ENCODE peak calls at places on chromosomes 13 and 19, in four cellular contexts. S is K562, H is A549, I is HepG2. D is an unnamed sample.

GRCh38 chr19:47698631-47699359 is 14.4 kb upstream of the EHD2 start:
- DNase-seq in I (no peak), S (no peak), H (no peak), D (no peak)

GRCh38 chr19:34120846-34121639 is 51.3 kb upstream of the LSM14A start:
- DNase-seq in I (peak; percentile 30), S (peak; percentile 52), H (peak; percentile 77), D (no peak)

GRCh38 chr13:81591528-81592220 is 1250.7 kb upstream of the SPRY2 start:
- DNase-seq in S (no peak), H (no peak), I (no peak), D (no peak)

GRCh38 chr13:24564881-24565280 is 52.3 kb upstream of the PARP4 start:
- DNase-seq in S (no peak), I (no peak), H (no peak), D (no peak)

GRCh38 chr19:45485301-45486077 is 11.4 kb downstream of the RTN2 start:
- DNase-seq in I (peak; percentile 93), H (peak; percentile 97), S (peak; percentile 86), D (peak; percentile 71)

GRCh38 chr13:35987572-35988513 is 143.3 kb downstream of the DCLK1 start:
- DNase-seq in S (no peak), H (no peak), I (no peak), D (no peak)

GRCh38 chr13:73261739-73262216 is 203.0 kb downstream of the KLF5 start:
- DNase-seq in H (no peak), S (no peak), I (no peak), D (no peak)

GRCh38 chr13:109945206-109945960 is 159.0 kb upstream of the IRS2 start:
- DNase-seq in I (no peak), H (peak; percentile 4), S (no peak), D (no peak)

GRCh38 chr19:30877591-30878230 is 471.5 kb downstream of the TSHZ3 start:
- DNase-seq in I (no peak), S (no peak), H (no peak), D (no peak)

GRCh38 chr13:86907116-86907515 is 764.1 kb upstream of the SLITRK5 start:
- DNase-seq in H (no peak), I (no peak), S (no peak), D (no peak)

GRCh38 chr19:6564393-6564792 is 26.6 kb downstream of the CD70 start:
- DNase-seq in H (peak; percentile 33), S (peak; percentile 77), I (peak; percentile 18), D (no peak)

GRCh38 chr19:40257096-40257517 is 28.0 kb downstream of the AKT2 start:
- DNase-seq in S (no peak), H (no peak), I (no peak), D (no peak)

GRCh38 chr13:50365683-50366391 is 350.6 kb downstream of the KCNRG start:
- DNase-seq in S (no peak), I (peak; percentile 61), H (peak; percentile 59), D (peak; percentile 67)

GRCh38 chr13:76637651-76638111 is 248.5 kb downstream of the KCTD12 start:
- DNase-seq in S (no peak), I (no peak), H (no peak), D (no peak)

GRCh38 chr13:26601669-26602068 is 44.2 kb downstream of the WASF3 start:
- DNase-seq in I (no peak), H (no peak), S (no peak), D (peak; percentile 15)

GRCh38 chr13:36814465-36814864 is 4.6 kb upstream of the RFXAP start:
- DNase-seq in I (no peak), H (no peak), S (no peak), D (no peak)

GRCh38 chr19:34962945-34963530 is 991 bp downstream of the ZNF792 start:
- DNase-seq in I (no peak), H (no peak), S (peak; percentile 39), D (no peak)

GRCh38 chr19:4970558-4971423 is 1.9 kb downstream of the KDM4B start:
- DNase-seq in H (no peak), I (peak; percentile 37), S (peak; percentile 56), D (no peak)

GRCh38 chr13:70098669-70099068 is 9.0 kb upstream of the ATXN8OS start:
- DNase-seq in H (no peak), S (no peak), I (no peak), D (no peak)

GRCh38 chr19:49988433-49988832 is 27.5 kb upstream of the SIGLEC11 start:
- DNase-seq in I (no peak), S (no peak), H (no peak), D (no peak)

GRCh38 chr19:46674416-46675178 is 13.6 kb upstream of the DACT3 start:
- DNase-seq in H (peak; percentile 61), S (peak; percentile 67), I (no peak), D (no peak)

GRCh38 chr19:7861619-7862412 is 12.4 kb downstream of the PRR36 start:
- DNase-seq in I (no peak), H (no peak), S (no peak), D (no peak)

GRCh38 chr19:402786-403185 is 6.2 kb downstream of the C2CD4C start:
- DNase-seq in S (no peak), H (no peak), I (no peak), D (no peak)

GRCh38 chr19:3968556-3969434 is 2.1 kb downstream of the DAPK3 start:
- DNase-seq in I (peak; percentile 98), S (peak; percentile 50), H (peak; percentile 97), D (no peak)

GRCh38 chr13:71912524-71912923 is 45.5 kb upstream of the DACH1 start:
- DNase-seq in S (no peak), I (no peak), H (no peak), D (no peak)

GRCh38 chr19:4115050-4115817 is 8.7 kb downstream of the MAP2K2 start:
- DNase-seq in H (no peak), S (no peak), I (no peak), D (peak; percentile 67)

GRCh38 chr13:36395280-36395679 is 37.0 kb upstream of the CCNA1 start:
- DNase-seq in S (no peak), H (peak; percentile 14), I (peak; percentile 5), D (no peak)

GRCh38 chr19:10872551-10873107 is 1.3 kb downstream of the CARM1 start:
- DNase-seq in I (no peak), H (no peak), S (no peak), D (no peak)

DNA sequence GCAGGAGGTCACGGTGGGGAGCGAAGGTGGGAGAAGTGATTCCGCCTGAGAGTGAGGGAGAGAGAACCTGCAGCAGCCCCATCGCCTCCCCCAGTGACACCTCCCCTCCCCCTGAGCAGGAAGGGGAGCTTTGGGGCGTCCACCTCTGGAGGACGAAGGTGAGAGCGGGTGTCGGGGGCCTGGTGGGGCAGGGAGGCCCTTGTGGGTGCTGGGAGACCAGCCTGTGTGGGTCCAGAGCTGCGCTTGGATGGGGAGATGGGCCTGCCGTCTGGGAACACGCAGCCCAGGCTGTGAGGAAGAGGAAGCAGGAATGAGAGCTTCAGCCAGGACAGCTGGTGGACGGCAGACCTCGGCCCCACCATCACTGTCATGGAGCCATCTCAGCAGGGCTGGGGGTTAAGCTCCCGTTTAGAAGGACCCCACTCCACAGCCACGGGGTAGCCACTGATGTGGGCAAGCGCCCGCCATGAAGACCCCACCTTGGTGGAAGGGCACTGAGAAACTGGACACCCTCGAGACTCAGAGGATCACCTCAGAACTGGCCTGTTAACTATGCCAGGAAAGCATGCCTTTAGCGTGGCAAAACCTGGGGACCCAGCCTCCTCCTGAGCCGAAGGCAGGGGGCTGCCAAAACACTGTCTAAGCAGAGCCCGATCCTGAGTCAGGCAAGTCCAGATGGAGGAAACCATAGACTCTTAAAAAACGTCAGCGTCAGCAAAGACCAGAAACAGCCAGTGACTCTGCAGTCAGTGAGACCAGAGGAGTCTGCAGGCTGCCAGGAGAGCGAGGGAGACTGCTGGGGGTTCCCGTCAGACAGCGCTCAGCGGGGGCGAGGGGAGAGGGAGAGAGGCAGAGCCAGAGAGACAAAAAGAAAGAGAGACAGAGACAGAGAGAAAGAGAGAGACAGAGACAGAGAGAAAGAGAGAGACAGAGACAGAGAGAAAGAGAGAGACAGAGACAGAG is 6.4 kb upstream of the PROZ start:
- DNase-seq in H (no peak), I (no peak), S (no peak), D (no peak)
- TF ChIP-seq CHD4 in H (no peak), I (no peak), S (no peak), D (no peak)

DNA sequence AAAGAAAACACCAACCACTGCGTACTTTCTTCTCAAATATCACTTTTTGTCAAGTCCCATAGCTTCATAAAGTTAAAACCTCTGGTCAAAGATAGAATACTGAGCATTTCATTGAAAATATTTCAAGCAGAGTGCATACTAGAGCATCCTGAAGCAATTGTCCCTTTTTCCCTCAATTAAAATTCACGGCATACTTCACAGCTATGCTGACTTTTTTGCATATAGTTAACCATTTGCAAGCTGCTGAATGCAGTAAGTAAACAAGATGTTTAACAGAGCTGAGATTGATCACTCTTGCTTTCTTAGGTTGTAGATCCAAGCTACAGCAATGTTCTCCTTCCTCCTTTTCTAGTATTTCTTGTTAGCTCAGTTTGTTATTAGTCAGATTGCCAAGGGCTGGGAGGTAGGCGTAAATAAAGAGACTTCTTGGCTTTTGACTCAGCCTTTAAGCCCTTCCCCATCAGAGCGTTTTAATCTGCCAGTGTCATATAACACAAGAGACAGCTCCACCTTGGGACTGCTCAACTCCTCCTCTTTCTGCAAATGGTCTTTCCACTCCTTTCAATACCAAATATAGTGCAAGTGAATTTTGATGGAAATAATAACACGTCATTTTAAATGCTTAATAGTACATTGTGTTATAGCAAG is at the start of gene SLITRK6:
- DNase-seq in S (no peak), H (peak; percentile 81), I (no peak), D (no peak)
- TF ChIP-seq CHD4 in S (no peak), H (no peak), I (no peak), D (no peak)

DNA sequence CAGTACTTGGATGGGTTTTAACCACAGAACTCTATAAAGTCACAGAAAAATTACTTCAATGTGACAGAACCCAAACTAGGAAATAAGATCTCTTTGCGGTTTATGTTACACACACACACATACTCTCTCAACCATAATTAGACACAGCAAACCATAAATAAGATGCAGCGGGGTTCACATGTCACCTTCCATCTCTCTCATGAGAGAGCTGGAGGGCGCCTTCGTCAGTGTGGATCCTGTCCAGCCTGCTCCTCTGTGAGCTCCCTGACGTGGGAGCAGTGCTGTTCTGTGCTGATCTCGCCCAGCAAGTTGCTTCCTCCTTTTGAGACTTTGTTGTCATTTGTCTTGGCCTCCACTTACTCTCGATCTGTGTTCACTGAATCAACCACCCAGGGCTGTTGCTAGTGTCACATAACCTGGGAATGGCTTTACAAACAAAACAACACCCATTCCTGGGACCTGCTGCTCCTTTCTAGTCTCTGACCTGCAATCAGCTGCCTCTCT is 204.9 kb upstream of the KL start:
- DNase-seq in H (no peak), I (no peak), S (no peak), D (peak; percentile 62)
- TF ChIP-seq CHD4 in H (no peak), I (no peak), S (no peak), D (no peak)

GRCh38 chr13:33910267-33910666 is 92.3 kb downstream of the RFC3 start:
- DNase-seq in I (no peak), S (no peak), H (no peak), D (no peak)

GRCh38 chr13:33917135-33917534 is 99.2 kb downstream of the RFC3 start:
- DNase-seq in I (no peak), H (no peak), S (no peak), D (no peak)

GRCh38 chr13:33908111-33908510 is 90.2 kb downstream of the RFC3 start:
- DNase-seq in H (no peak), S (no peak), I (no peak), D (no peak)

GRCh38 chr13:33911521-33911920 is 93.6 kb downstream of the RFC3 start:
- DNase-seq in I (no peak), H (no peak), S (no peak), D (no peak)
- TF ChIP-seq CHD4 in I (no peak), H (no peak), S (no peak), D (no peak)

D was measured in GM12878.